ENCODE peak calls at places on chromosomes 12 and 14, in ten cellular contexts. O is Caco-2; J is SK-N-SH; P is effector memory CD4-positive, alpha-beta T cell; S is adipocyte; E is astrocyte; L is CD8-positive, alpha-beta T cell; K is heart right ventricle; Y is esophagus squamous epithelium; N is IMR-90. G is an unnamed sample. For H3K4me1 and H3K27me3, the result is how much of the 10 kb centered on the place peaks cover.

GRCh38 chr12:116594325-116595038 is 35.3 kb downstream of the MAP1LC3B2 start:
- DNase-seq in O (no peak), N (no peak), E (no peak), Y (no peak), S (no peak), J (no peak), L (peak), K (peak), P (peak), G (no peak)

GRCh38 chr12:107474639-107475539 is 210.7 kb upstream of the PWP1 start:
- DNase-seq in K (no peak), J (no peak), S (no peak), O (no peak), E (peak), L (no peak), Y (no peak), N (peak), P (no peak), G (no peak)

GRCh38 chr14:99397698-99398097 is 83.0 kb downstream of the SETD3 start:
- DNase-seq in N (no peak), S (no peak), O (no peak), L (no peak), J (no peak), P (no peak), E (no peak), Y (no peak), K (no peak), G (no peak)

GRCh38 chr12:2513141-2514037 is 281.4 kb upstream of the FKBP4 start:
- DNase-seq in K (no peak), Y (no peak), S (no peak), J (no peak), L (no peak), E (no peak), O (no peak), N (no peak), P (no peak), G (no peak)

GRCh38 chr12:2299207-2299606 is 246.4 kb downstream of the CACNA1C start:
- DNase-seq in K (no peak), J (no peak), O (no peak), E (no peak), S (no peak), P (no peak), Y (no peak), N (no peak), L (no peak), G (no peak)

GRCh38 chr12:89156324-89156723 is 196.0 kb downstream of the DUSP6 start:
- DNase-seq in J (no peak), P (no peak), K (no peak), S (no peak), O (no peak), L (no peak), N (no peak), Y (no peak), E (no peak), G (no peak)

GRCh38 chr12:53977596-53978464 is 3.1 kb upstream of the HOTAIR start:
- DNase-seq in O (no peak), S (no peak), Y (no peak), L (no peak), K (no peak), J (no peak), E (no peak), N (no peak), P (no peak), G (no peak)

GRCh38 chr14:81302613-81303012 is 81.9 kb upstream of the GTF2A1 start:
- DNase-seq in E (no peak), O (no peak), P (no peak), Y (no peak), N (no peak), S (no peak), J (no peak), L (no peak), K (no peak), G (no peak)

GRCh38 chr12:120037851-120038250 is 48.8 kb downstream of the BICDL1 start:
- DNase-seq in J (no peak), Y (no peak), N (no peak), L (no peak), E (no peak), S (no peak), K (no peak), P (no peak), O (no peak), G (no peak)

DNA sequence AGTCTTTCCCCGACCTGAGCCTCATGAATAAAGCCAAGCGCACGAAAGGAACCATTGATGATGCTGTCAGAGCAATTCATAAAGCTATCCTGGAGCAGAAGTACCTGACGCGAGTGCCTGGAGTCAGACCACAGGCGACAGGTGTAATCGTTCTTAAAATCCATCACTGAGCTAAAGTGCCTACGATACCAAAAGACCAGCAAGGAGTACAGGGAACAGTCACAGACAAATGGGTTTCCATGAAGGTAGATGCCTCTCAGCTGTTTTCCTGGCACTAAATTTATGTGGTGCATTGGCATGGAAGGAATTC is 1.4 kb upstream of the PCED1B start:
- DNase-seq in J (no peak), P (no peak), K (no peak), E (no peak), N (no peak), O (no peak), L (no peak), Y (no peak), S (no peak), G (no peak)
- H3K4me3 ChIP-seq in J (no peak), P (no peak), K (no peak), E (peak), N (peak), O (no peak), L (peak), Y (peak), S (no peak), G (peak)

DNA sequence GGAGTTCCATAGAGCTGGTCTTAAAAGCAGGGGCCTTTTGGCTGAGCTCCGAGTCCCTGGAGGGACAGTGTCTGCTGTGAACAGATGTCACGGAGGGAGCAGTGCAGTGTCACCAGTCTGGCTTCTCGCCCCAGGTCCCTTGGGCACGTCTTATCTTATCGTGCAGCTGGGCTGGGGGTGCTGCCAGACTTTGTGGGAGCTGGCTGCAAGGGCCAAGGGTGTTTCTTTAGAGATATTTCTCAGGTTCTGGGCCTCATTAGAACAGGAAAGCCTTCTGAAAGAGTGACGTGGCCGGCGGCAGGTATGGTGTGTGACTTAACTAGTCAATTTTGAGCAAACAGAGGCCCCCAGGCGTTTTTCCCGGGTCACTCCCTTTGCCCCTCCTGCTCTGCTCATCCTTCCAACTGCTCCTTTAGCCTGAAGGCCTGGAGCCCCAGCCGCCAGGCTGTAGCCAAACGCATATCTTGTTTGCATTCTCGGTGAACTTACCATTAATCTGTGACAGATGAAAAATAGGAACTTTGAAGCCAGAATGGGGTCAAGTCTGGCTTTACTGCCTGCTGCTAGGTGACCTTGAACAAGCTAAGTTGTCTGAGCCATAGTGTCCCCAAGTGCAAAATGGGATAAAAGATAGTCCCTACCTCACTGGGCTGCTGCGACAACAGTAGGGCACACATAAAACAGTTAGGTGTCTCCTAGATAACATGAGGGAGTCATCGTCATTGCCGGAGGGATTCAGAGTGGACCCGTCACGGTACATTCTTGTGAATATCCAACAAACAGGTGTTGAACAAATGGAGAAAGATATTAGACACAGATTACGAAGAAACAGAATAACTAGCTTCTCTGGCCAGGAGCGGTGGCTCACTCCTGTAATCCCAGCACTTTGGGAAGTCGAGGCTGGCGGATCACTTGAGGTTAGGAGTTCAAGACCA is 71.4 kb downstream of the NINJ2 start:
- DNase-seq in O (peak), Y (no peak), K (peak), P (no peak), S (no peak), E (no peak), L (no peak), N (no peak), J (peak), G (no peak)
- H3K4me1 ChIP-seq in O (under half), Y (under half), K (under half), P (under half), S (under half), E (under half), L (under half), N (under half), J (under half), G (under half)

DNA sequence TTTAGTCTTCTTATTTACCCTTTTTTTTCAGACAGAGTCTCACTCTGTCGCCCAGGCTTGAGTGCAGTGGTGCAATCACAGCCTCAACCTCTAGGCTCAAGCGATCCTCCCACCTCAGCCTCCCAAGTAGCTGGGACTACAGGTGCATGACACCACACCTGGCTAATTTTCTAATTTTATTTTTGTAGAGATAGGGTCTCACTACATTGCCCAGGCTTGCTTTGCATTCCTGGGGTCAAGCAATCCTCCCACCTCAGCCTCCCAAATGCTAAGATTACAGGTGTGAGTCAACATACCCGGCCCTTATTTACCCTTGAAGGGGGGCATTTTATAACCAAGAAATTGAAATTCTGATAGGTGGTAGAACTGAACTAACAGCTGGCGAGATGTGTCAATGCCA is 21.0 kb downstream of the HECTD4 start:
- DNase-seq in J (no peak), Y (no peak), S (no peak), N (no peak), L (no peak), O (no peak), E (no peak), P (no peak), K (no peak), G (no peak)
- H3K27me3 ChIP-seq in J (under half), Y (under half), S (under half), N (under half), L (under half), O (under half), E (under half), P (under half), K (under half), G (under half)

DNA sequence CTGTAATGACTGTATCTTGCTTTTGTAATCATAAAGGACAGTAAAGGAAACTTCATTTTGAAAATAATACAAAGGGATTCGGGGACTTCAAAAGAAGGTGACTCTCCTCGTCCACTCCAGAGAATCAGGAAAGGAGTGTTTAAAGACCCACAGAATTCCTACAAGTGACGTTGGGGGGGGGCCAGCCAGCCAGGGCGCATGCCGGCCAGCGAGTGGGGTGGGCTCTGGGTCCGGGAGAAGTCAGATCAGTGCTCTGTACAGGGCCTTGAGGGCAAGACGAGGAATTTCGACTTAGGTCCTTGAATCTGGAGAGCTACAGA is 1.0 kb upstream of the CD9 start:
- DNase-seq in S (no peak), Y (no peak), J (no peak), O (no peak), E (no peak), N (no peak), K (no peak), L (no peak), P (no peak), G (no peak)
- H3K4me3 ChIP-seq in S (peak), Y (peak), J (no peak), O (no peak), E (no peak), N (no peak), K (no peak), L (no peak), P (no peak), G (no peak)

DNA sequence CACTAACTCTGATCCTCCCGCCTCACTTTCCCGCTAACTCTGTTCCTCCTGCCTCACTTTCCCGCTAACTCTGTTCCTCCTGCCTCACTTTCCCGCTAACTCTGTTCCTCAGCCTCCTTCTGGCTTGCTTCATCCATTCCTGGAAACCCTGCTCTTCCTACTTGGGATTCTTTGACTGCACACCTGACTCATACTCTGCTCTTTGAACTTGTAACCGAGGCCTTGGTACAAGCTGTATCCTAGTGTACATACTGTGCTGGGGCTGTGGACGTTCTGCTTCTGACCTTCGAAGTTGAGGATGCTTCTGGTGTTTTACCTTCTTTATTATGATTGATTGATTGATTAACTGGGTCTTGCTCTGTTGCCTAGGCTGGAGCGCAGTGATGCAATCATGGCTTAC is 63.2 kb upstream of the RD3L start:
- DNase-seq in K (no peak), L (no peak), O (no peak), S (no peak), E (no peak), Y (no peak), N (no peak), J (no peak), P (no peak), G (no peak)
- H3K4me1 ChIP-seq in K (under half), L (under half), O (under half), S (under half), E (under half), Y (under half), N (under half), J (under half), P (under half), G (under half)

GRCh38 chr12:42590324-42590934 is 883 bp upstream of the PRICKLE1 start:
- DNase-seq in N (no peak), S (peak), J (peak), E (no peak), K (peak), P (no peak), L (no peak), O (peak), Y (no peak), G (no peak)
- H3K27me3 ChIP-seq in N (under half), S (under half), J (under half), E (under half), K (under half), P (under half), L (under half), O (under half), Y (under half), G (under half)

DNA sequence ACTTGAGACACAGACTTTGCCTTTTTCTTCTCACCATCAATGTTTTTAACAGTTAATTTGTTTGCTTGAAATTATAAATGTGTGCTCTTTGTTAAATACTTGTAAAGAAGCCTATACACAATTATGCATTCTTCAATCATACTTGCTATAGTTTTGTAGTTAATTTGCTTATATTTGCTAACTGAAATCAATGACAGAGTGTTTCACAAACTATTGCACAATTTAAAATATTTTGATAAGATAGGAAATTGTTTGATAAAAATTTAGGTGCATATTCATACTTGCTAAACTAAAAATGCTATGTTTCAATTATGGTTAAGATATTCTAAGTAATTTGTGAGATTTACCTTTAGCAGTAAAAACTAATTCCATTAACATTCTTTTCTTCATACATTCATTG is 13.7 kb upstream of the OR4K5 start:
- DNase-seq in Y (no peak), S (no peak), J (no peak), P (no peak), K (no peak), O (no peak), L (no peak), N (no peak), E (no peak), G (no peak)
- H3K4me3 ChIP-seq in Y (no peak), S (no peak), J (no peak), P (no peak), K (no peak), O (no peak), L (no peak), N (no peak), E (no peak), G (no peak)

DNA sequence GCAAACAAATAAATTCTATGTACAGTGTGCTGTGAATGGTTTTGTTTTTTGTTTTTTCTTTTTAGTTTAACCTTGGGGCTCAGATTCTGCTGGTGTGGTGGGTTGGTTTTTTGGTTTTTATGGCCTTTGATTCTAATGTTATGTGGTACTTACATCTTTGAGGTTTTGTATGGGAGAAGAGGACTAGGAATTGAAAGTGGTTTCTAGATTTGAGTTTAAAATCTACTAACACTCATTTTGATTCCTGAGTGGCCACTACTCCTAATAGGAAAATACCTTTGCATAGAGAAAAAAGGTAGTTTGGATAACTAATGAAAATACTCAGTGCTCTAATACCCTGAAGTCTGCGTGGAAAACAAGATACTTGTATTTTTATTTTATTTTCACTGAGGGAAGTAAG is 137.7 kb downstream of the MON2 start:
- DNase-seq in N (no peak), E (no peak), K (no peak), J (no peak), L (no peak), O (no peak), P (no peak), Y (no peak), S (no peak), G (no peak)
- H3K4me1 ChIP-seq in N (under half), E (under half), K (under half), J (under half), L (under half), O (under half), P (under half), Y (under half), S (under half), G (under half)